ENCODE peak calls at places on chromosomes 6 and 20, in five cellular contexts. Y is ovary, D is upper lobe of left lung, C is right cardiac atrium, E is IMR-90. O is an unnamed sample.

GRCh38 chr20:38722708-38723068 is 1.6 kb upstream of the SLC32A1 start:
- DNase-seq in D (no peak), C (no peak), E (no peak), Y (no peak), O (peak)

GRCh38 chr6:112482373-112482772 is 135.2 kb downstream of the RFPL4B start:
- DNase-seq in D (no peak), C (no peak), E (no peak), Y (no peak), O (no peak)

GRCh38 chr6:30007132-30007764 is 53.8 kb upstream of the POLR1H start:
- DNase-seq in E (no peak), Y (peak), C (peak), D (peak), O (no peak)

GRCh38 chr20:38181207-38181693 is 16.2 kb upstream of the TGM2 start:
- DNase-seq in E (no peak), D (peak), Y (no peak), C (no peak), O (no peak)

GRCh38 chr20:46464451-46464850 is 48.9 kb downstream of the ZNF334 start:
- DNase-seq in C (no peak), D (no peak), Y (no peak), E (no peak), O (no peak)

GRCh38 chr6:10837997-10838793 is at the start of gene MAK:
- DNase-seq in E (peak), C (peak), Y (peak), D (peak), O (peak)

GRCh38 chr6:107600936-107601335 is 111.0 kb downstream of the SOBP start:
- DNase-seq in Y (peak), D (peak), C (peak), E (peak), O (no peak)

GRCh38 chr6:33763483-33763882 is 16.8 kb upstream of the IP6K3 start:
- DNase-seq in C (no peak), E (no peak), Y (no peak), D (no peak), O (no peak)

GRCh38 chr6:121112358-121112757 is 221.9 kb downstream of the TBC1D32 start:
- DNase-seq in Y (no peak), C (no peak), E (no peak), D (no peak), O (no peak)

GRCh38 chr6:28794175-28795002 is 129.4 kb downstream of the TRIM27 start:
- DNase-seq in Y (no peak), D (no peak), E (peak), C (no peak), O (no peak)

GRCh38 chr6:16322666-16323312 is 84.4 kb downstream of the GMPR start:
- DNase-seq in D (peak), C (peak), E (peak), Y (no peak), O (peak)

GRCh38 chr6:106981901-106982300 is 7.4 kb upstream of the CD24 start:
- DNase-seq in Y (no peak), E (no peak), D (no peak), C (no peak), O (no peak)

GRCh38 chr6:139472341-139473038 is 98.0 kb upstream of the CITED2 start:
- DNase-seq in D (no peak), C (no peak), E (peak), Y (no peak), O (no peak)

GRCh38 chr6:26223677-26224546 is 136.7 kb downstream of the HFE start:
- DNase-seq in D (peak), Y (peak), C (peak), E (peak), O (no peak)

GRCh38 chr6:167125405-167125804 is 2.5 kb downstream of the CCR6 start:
- DNase-seq in D (no peak), Y (no peak), C (no peak), E (no peak), O (no peak)

GRCh38 chr6:4253604-4254211 is 118.3 kb upstream of the ECI2 start:
- DNase-seq in Y (no peak), E (peak), C (peak), D (no peak), O (no peak)

GRCh38 chr6:87139236-87139635 is 16.1 kb upstream of the ZNF292 start:
- DNase-seq in E (peak), C (no peak), D (no peak), Y (no peak), O (no peak)

GRCh38 chr6:107290491-107290890 is 168.9 kb downstream of the PDSS2 start:
- DNase-seq in C (no peak), D (no peak), Y (no peak), E (no peak), O (no peak)

GRCh38 chr6:41505084-41506049 is 40.8 kb upstream of the FOXP4 start:
- DNase-seq in E (peak), C (peak), Y (peak), D (peak), O (no peak)

GRCh38 chr20:2234788-2235187 is 61.0 kb upstream of the TGM3 start:
- DNase-seq in C (no peak), E (no peak), Y (no peak), D (no peak), O (no peak)

GRCh38 chr6:13710552-13711383 is 867 bp downstream of the RANBP9 start:
- DNase-seq in Y (peak), E (no peak), D (peak), C (peak), O (no peak)

GRCh38 chr6:225121-225721 is 67.1 kb upstream of the DUSP22 start:
- DNase-seq in C (no peak), Y (no peak), E (no peak), D (no peak), O (no peak)

GRCh38 chr6:75101896-75102680 is 103.8 kb downstream of the COL12A1 start:
- DNase-seq in D (no peak), Y (no peak), E (peak), C (no peak), O (no peak)

GRCh38 chr6:104186836-104187235 is 672.9 kb downstream of the HACE1 start:
- DNase-seq in D (no peak), C (no peak), Y (no peak), E (no peak), O (no peak)

GRCh38 chr20:13396036-13396435 is 175.0 kb downstream of the ISM1 start:
- DNase-seq in D (no peak), Y (no peak), E (peak), C (no peak), O (no peak)

GRCh38 chr6:67252663-67253062 is 1382.4 kb upstream of the ADGRB3 start:
- DNase-seq in E (no peak), C (no peak), D (no peak), Y (no peak), O (no peak)

GRCh38 chr20:21381619-21382018 is 15.7 kb downstream of the NKX2-4 start:
- DNase-seq in D (no peak), Y (no peak), C (no peak), E (no peak), O (no peak)

GRCh38 chr6:6515691-6516607 is 72.6 kb upstream of the LY86 start:
- DNase-seq in E (no peak), Y (no peak), D (no peak), C (no peak), O (no peak)

GRCh38 chr6:6516643-6517042 is 71.9 kb upstream of the LY86 start:
- DNase-seq in D (no peak), C (peak), E (no peak), Y (no peak), O (no peak)

GRCh38 chr6:6518627-6519026 is 69.9 kb upstream of the LY86 start:
- DNase-seq in Y (no peak), C (no peak), E (no peak), D (no peak), O (no peak)

GRCh38 chr6:6519028-6519427 is 69.5 kb upstream of the LY86 start:
- DNase-seq in Y (no peak), E (no peak), D (no peak), C (no peak), O (no peak)

DNA sequence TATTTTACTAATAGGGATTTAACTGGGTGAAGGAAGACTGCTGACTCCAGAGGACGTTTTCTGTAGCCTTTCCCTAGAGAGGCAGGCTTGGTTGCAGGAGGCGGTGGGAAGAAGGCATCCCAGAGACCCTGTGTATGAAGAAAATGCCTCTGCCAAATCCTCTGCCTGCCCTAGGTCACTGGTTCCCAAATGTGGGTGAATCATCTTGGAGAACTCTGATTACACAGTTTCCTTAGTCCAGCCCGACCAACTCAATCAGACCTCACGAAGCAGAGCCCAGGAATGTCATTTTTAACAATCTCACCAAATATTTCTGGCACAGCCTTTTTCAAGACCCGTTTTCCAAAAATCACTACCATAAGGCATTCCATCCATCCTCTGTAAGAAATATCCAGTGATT is 71.5 kb upstream of the LY86 start:
- DNase-seq in Y (no peak), D (no peak), E (no peak), C (no peak), O (no peak)
- H3K27ac ChIP-seq in Y (no peak), D (no peak), E (no peak), C (no peak), O (no peak)

DNA sequence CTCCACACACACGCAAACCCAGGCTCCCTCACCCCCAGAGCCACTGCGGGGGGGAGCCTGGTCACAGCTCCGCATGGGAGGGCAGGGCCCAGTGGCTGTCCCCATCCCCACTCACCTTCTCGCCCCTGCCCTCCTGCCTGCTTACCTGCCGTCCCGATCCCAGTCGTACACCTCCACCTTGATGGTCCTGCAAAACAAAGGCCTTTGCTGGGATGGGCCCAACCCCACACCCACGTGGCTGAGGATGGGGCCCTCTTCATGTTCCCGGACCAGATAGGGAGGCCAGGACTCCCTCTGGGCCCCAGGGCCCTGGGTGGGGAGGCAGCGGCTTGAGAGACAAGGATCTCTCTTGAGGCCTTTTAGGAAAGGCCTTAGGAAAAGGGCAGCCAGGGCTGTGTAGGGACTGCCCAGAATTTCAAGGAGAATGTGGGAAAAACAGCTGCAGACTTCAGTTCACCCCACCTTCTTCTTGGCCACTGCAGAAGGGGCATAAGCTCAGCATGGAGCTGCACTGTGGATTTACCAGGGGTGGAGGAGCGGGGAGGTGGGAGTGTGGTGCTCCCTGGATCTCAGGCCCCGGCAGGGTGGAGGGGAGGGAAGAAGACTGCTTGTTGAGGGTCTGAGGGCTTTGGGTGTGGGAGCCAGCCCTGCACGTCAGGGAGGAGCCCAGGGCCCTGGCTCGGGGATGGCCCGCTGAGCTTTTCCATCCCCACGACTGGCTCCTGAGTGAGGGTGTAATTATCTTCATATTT is 67.7 kb downstream of the RAB44 start:
- DNase-seq in Y (no peak), C (no peak), E (no peak), D (no peak), O (no peak)
- H3K27ac ChIP-seq in Y (no peak), C (no peak), E (no peak), D (no peak), O (peak)

DNA sequence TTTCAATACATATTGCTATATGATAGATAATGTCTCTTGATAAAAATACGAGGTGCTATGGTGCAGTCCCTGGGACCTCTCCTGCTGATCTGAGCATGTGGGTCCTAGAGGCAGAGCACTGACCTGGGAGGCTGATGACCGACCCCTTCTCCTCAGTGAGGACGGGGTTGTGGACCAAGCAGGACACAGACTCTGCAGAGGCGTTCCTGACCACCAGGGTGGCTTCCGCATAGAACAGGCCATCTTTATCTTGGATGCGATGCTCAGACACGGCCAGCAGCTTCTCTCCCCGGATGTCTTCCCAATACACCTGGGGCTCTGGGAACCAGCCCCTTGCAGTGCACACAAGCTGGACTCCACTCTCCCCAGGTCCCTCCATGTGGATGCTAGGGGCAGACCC is 4.2 kb downstream of the BTNL2 start:
- DNase-seq in D (no peak), C (no peak), Y (no peak), E (no peak), O (no peak)
- H3K27ac ChIP-seq in D (no peak), C (no peak), Y (no peak), E (no peak), O (no peak)

DNA sequence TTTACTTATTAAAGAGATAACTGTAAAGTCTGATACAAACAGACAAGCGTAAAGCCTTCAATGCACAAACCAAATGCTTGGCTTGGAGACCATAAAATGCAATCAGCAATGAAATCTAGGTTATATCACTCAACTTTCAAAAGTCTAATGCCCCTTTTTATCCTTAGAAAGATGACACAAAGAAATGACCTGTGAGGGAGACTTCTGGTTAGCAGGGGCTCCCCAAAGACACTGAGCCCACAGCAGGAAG is 88.4 kb downstream of the HIVEP2 start:
- DNase-seq in C (no peak), E (no peak), D (no peak), Y (no peak), O (no peak)
- H3K27ac ChIP-seq in C (no peak), E (no peak), D (no peak), Y (no peak), O (no peak)

GRCh38 chr6:109060585-109060984 is 34.1 kb downstream of the SESN1 start:
- DNase-seq in C (no peak), D (no peak), E (no peak), Y (no peak), O (no peak)

GRCh38 chr6:109062216-109062615 is 32.4 kb downstream of the SESN1 start:
- DNase-seq in Y (no peak), E (no peak), D (no peak), C (no peak), O (no peak)

GRCh38 chr6:109058620-109059019 is 36.0 kb downstream of the SESN1 start:
- DNase-seq in D (no peak), Y (no peak), C (no peak), E (no peak), O (no peak)

GRCh38 chr6:109059148-109059547 is 35.5 kb downstream of the SESN1 start:
- DNase-seq in D (no peak), E (peak), C (no peak), Y (no peak), O (no peak)

DNA sequence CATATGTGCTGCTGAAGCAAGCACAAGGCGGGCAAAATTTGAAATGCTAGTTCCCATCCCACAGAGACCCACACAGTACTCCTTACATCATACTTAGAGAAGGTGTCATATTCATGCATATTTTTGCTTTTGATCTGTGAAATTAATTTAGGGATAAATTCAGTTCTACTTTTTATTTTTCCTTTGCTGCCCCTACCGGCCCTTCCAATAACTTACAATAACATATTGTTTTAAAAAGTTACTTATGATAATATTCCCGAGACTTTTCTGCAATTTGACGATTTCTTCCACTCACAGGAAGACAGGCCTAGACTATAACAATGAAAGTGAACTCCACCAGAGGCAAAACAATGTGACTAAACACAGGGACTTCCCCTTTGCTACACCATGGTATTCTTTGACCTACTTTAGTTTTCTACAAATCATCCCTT is 35.0 kb downstream of the SESN1 start:
- DNase-seq in E (peak), C (no peak), Y (no peak), D (no peak), O (no peak)
- H3K27ac ChIP-seq in E (no peak), C (no peak), Y (no peak), D (peak), O (peak)